ENCODE peak calls at places on chromosomes 12 and 14, in eight cellular contexts. One of them, this sample, is unnamed.

GRCh38 chr12:79665488-79665887 is 25.3 kb downstream of the PAWR start:
- DNase-seq in thyroid gland: no peak
- DNase-seq in body of pancreas: no peak
- DNase-seq in stomach: no peak
- DNase-seq in HCT116: no peak
- DNase-seq in heart left ventricle: no peak
- DNase-seq in H54: no peak
- DNase-seq in adrenal gland: no peak
- DNase-seq in this sample: no peak

GRCh38 chr12:113620437-113620976 is 148.8 kb upstream of the LHX5 start:
- DNase-seq in thyroid gland: no peak
- DNase-seq in body of pancreas: no peak
- DNase-seq in stomach: no peak
- DNase-seq in HCT116: no peak
- DNase-seq in heart left ventricle: no peak
- DNase-seq in H54: no peak
- DNase-seq in adrenal gland: no peak
- DNase-seq in this sample: no peak

GRCh38 chr14:81165188-81165587 is 55.6 kb downstream of the GTF2A1 start:
- DNase-seq in thyroid gland: no peak
- DNase-seq in body of pancreas: no peak
- DNase-seq in stomach: no peak
- DNase-seq in HCT116: no peak
- DNase-seq in heart left ventricle: no peak
- DNase-seq in H54: no peak
- DNase-seq in adrenal gland: no peak
- DNase-seq in this sample: no peak

GRCh38 chr14:23727566-23728335 is 91.6 kb downstream of the DHRS2 start:
- DNase-seq in thyroid gland: peak; percentile 28
- DNase-seq in body of pancreas: no peak
- DNase-seq in stomach: no peak
- DNase-seq in HCT116: peak; percentile 56
- DNase-seq in heart left ventricle: no peak
- DNase-seq in H54: peak; percentile 40
- DNase-seq in adrenal gland: peak; percentile 56
- DNase-seq in this sample: peak; percentile 56

GRCh38 chr12:69456239-69456638 is 13.9 kb upstream of the FRS2 start:
- DNase-seq in thyroid gland: no peak
- DNase-seq in body of pancreas: no peak
- DNase-seq in stomach: no peak
- DNase-seq in HCT116: no peak
- DNase-seq in heart left ventricle: no peak
- DNase-seq in H54: no peak
- DNase-seq in adrenal gland: no peak
- DNase-seq in this sample: no peak

GRCh38 chr12:102950107-102950949 is 7.1 kb upstream of the ASCL1 start:
- DNase-seq in thyroid gland: no peak
- DNase-seq in body of pancreas: peak; percentile 30
- DNase-seq in stomach: peak; percentile 45
- DNase-seq in HCT116: no peak
- DNase-seq in heart left ventricle: no peak
- DNase-seq in H54: no peak
- DNase-seq in adrenal gland: no peak
- DNase-seq in this sample: no peak

GRCh38 chr12:108446766-108447165 is 68.3 kb upstream of the FICD start:
- DNase-seq in thyroid gland: no peak
- DNase-seq in body of pancreas: no peak
- DNase-seq in stomach: no peak
- DNase-seq in HCT116: no peak
- DNase-seq in heart left ventricle: peak; percentile 40
- DNase-seq in H54: no peak
- DNase-seq in adrenal gland: no peak
- DNase-seq in this sample: no peak

GRCh38 chr12:92065018-92065499 is 80.6 kb downstream of the BTG1 start:
- DNase-seq in thyroid gland: no peak
- DNase-seq in body of pancreas: peak; percentile 90
- DNase-seq in stomach: peak; percentile 52
- DNase-seq in HCT116: no peak
- DNase-seq in heart left ventricle: no peak
- DNase-seq in H54: no peak
- DNase-seq in adrenal gland: peak; percentile 17
- DNase-seq in this sample: no peak

GRCh38 chr14:90632451-90632850 is 183.8 kb downstream of the TTC7B start:
- DNase-seq in thyroid gland: no peak
- DNase-seq in body of pancreas: no peak
- DNase-seq in stomach: no peak
- DNase-seq in HCT116: no peak
- DNase-seq in heart left ventricle: no peak
- DNase-seq in H54: no peak
- DNase-seq in adrenal gland: no peak
- DNase-seq in this sample: peak; percentile 23

GRCh38 chr12:98532687-98533304 is 17.4 kb downstream of the TMPO start:
- DNase-seq in thyroid gland: no peak
- DNase-seq in body of pancreas: no peak
- DNase-seq in stomach: no peak
- DNase-seq in HCT116: peak; percentile 60
- DNase-seq in heart left ventricle: no peak
- DNase-seq in H54: peak; percentile 15
- DNase-seq in adrenal gland: no peak
- DNase-seq in this sample: peak; percentile 78

GRCh38 chr12:26630546-26631027 is 202.4 kb downstream of the ITPR2 start:
- DNase-seq in thyroid gland: peak; percentile 25
- DNase-seq in body of pancreas: no peak
- DNase-seq in stomach: no peak
- DNase-seq in HCT116: no peak
- DNase-seq in heart left ventricle: no peak
- DNase-seq in H54: peak; percentile 14
- DNase-seq in adrenal gland: peak; percentile 69
- DNase-seq in this sample: no peak

GRCh38 chr14:96253140-96253539 is 2.9 kb upstream of the BDKRB1 start:
- DNase-seq in thyroid gland: no peak
- DNase-seq in body of pancreas: no peak
- DNase-seq in stomach: no peak
- DNase-seq in HCT116: no peak
- DNase-seq in heart left ventricle: no peak
- DNase-seq in H54: peak; percentile 78
- DNase-seq in adrenal gland: no peak
- DNase-seq in this sample: no peak

GRCh38 chr12:107329569-107330324 is 236.4 kb upstream of the CRY1 start:
- DNase-seq in thyroid gland: no peak
- DNase-seq in body of pancreas: no peak
- DNase-seq in stomach: no peak
- DNase-seq in HCT116: no peak
- DNase-seq in heart left ventricle: no peak
- DNase-seq in H54: no peak
- DNase-seq in adrenal gland: no peak
- DNase-seq in this sample: no peak

GRCh38 chr12:18888062-18888461 is 150.1 kb downstream of the CAPZA3 start:
- DNase-seq in thyroid gland: no peak
- DNase-seq in body of pancreas: no peak
- DNase-seq in stomach: no peak
- DNase-seq in HCT116: no peak
- DNase-seq in heart left ventricle: no peak
- DNase-seq in H54: no peak
- DNase-seq in adrenal gland: no peak
- DNase-seq in this sample: no peak

GRCh38 chr14:93957751-93958566 is 18.4 kb downstream of the ASB2 start:
- DNase-seq in thyroid gland: no peak
- DNase-seq in body of pancreas: no peak
- DNase-seq in stomach: no peak
- DNase-seq in HCT116: no peak
- DNase-seq in heart left ventricle: no peak
- DNase-seq in H54: no peak
- DNase-seq in adrenal gland: no peak
- DNase-seq in this sample: no peak

GRCh38 chr14:93960108-93960475 is 16.3 kb downstream of the ASB2 start:
- DNase-seq in thyroid gland: no peak
- DNase-seq in body of pancreas: no peak
- DNase-seq in stomach: no peak
- DNase-seq in HCT116: no peak
- DNase-seq in heart left ventricle: no peak
- DNase-seq in H54: no peak
- DNase-seq in adrenal gland: no peak
- DNase-seq in this sample: no peak

GRCh38 chr14:93960774-93961438 is 15.5 kb downstream of the ASB2 start:
- DNase-seq in thyroid gland: no peak
- DNase-seq in body of pancreas: no peak
- DNase-seq in stomach: no peak
- DNase-seq in HCT116: no peak
- DNase-seq in heart left ventricle: no peak
- DNase-seq in H54: no peak
- DNase-seq in adrenal gland: no peak
- DNase-seq in this sample: no peak

GRCh38 chr14:93958567-93959238 is 17.7 kb downstream of the ASB2 start:
- DNase-seq in thyroid gland: no peak
- DNase-seq in body of pancreas: no peak
- DNase-seq in stomach: no peak
- DNase-seq in HCT116: no peak
- DNase-seq in heart left ventricle: no peak
- DNase-seq in H54: no peak
- DNase-seq in adrenal gland: no peak
- DNase-seq in this sample: no peak

GRCh38 chr14:93959239-93960107 is 16.9 kb downstream of the ASB2 start:
- DNase-seq in thyroid gland: peak; percentile 32
- DNase-seq in body of pancreas: peak; percentile 79
- DNase-seq in stomach: peak; percentile 77
- DNase-seq in HCT116: peak; percentile 88
- DNase-seq in heart left ventricle: peak; percentile 59
- DNase-seq in H54: peak; percentile 90
- DNase-seq in adrenal gland: peak; percentile 92
- DNase-seq in this sample: no peak
- TF ChIP-seq POLR2A in thyroid gland: no peak
- TF ChIP-seq POLR2A in body of pancreas: no peak
- TF ChIP-seq POLR2A in stomach: no peak
- TF ChIP-seq POLR2A in HCT116: no peak
- TF ChIP-seq POLR2A in heart left ventricle: no peak
- TF ChIP-seq POLR2A in H54: no peak
- TF ChIP-seq POLR2A in adrenal gland: no peak
- TF ChIP-seq POLR2A in this sample: no peak

GRCh38 chr14:92665699-92666110 is 82.7 kb downstream of the LGMN start:
- DNase-seq in thyroid gland: no peak
- DNase-seq in body of pancreas: no peak
- DNase-seq in stomach: no peak
- DNase-seq in HCT116: no peak
- DNase-seq in heart left ventricle: no peak
- DNase-seq in H54: no peak
- DNase-seq in adrenal gland: no peak
- DNase-seq in this sample: peak; percentile 66
- TF ChIP-seq POLR2A in thyroid gland: no peak
- TF ChIP-seq POLR2A in body of pancreas: no peak
- TF ChIP-seq POLR2A in stomach: no peak
- TF ChIP-seq POLR2A in HCT116: no peak
- TF ChIP-seq POLR2A in heart left ventricle: no peak
- TF ChIP-seq POLR2A in H54: no peak
- TF ChIP-seq POLR2A in adrenal gland: no peak
- TF ChIP-seq POLR2A in this sample: peak; percentile 25

GRCh38 chr12:32535260-32535999 is 136.1 kb downstream of the FGD4 start:
- DNase-seq in thyroid gland: peak; percentile 92
- DNase-seq in body of pancreas: peak; percentile 95
- DNase-seq in stomach: peak; percentile 88
- DNase-seq in HCT116: no peak
- DNase-seq in heart left ventricle: peak; percentile 94
- DNase-seq in H54: peak; percentile 38
- DNase-seq in adrenal gland: peak; percentile 84
- DNase-seq in this sample: peak; percentile 15

GRCh38 chr12:32532951-32533350 is 133.6 kb downstream of the FGD4 start:
- DNase-seq in thyroid gland: no peak
- DNase-seq in body of pancreas: no peak
- DNase-seq in stomach: no peak
- DNase-seq in HCT116: no peak
- DNase-seq in heart left ventricle: no peak
- DNase-seq in H54: no peak
- DNase-seq in adrenal gland: no peak
- DNase-seq in this sample: no peak

GRCh38 chr12:32534698-32535097 is 135.3 kb downstream of the FGD4 start:
- DNase-seq in thyroid gland: no peak
- DNase-seq in body of pancreas: no peak
- DNase-seq in stomach: no peak
- DNase-seq in HCT116: no peak
- DNase-seq in heart left ventricle: no peak
- DNase-seq in H54: no peak
- DNase-seq in adrenal gland: no peak
- DNase-seq in this sample: no peak

GRCh38 chr12:32532415-32532814 is 133.1 kb downstream of the FGD4 start:
- DNase-seq in thyroid gland: no peak
- DNase-seq in body of pancreas: no peak
- DNase-seq in stomach: no peak
- DNase-seq in HCT116: no peak
- DNase-seq in heart left ventricle: no peak
- DNase-seq in H54: no peak
- DNase-seq in adrenal gland: no peak
- DNase-seq in this sample: no peak

DNA sequence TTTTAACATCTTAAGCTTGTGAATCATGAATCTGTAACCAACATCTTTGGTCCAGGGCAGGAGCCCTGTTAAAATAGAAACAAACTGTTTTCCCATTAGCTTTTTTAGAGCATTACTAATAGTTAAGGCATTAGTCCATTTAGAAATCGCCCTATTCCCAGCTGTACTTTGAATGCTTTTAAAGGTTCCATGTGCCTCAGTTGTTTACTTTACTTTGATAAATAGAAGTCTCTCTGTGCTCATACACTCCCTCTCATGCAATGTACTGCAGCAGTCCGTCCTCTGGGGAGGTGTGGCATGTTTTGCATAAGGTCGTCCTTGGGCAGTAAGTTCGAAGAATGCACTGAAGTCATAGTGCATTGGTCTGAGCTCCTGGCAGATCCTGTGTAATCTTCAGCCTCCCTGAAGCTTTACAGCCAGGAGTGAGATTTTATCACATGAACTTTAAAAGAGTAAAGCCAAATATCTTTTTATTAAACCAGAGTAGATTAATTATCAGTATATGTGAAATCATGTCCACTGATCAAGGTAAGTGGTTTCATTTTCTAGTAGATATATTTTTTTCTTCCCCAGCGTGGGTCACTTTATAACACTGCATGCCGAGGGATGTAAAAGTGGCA is 134.7 kb downstream of the FGD4 start:
- DNase-seq in thyroid gland: peak; percentile 67
- DNase-seq in body of pancreas: peak; percentile 81
- DNase-seq in stomach: peak; percentile 69
- DNase-seq in HCT116: peak; percentile 1
- DNase-seq in heart left ventricle: peak; percentile 60
- DNase-seq in H54: peak; percentile 55
- DNase-seq in adrenal gland: peak; percentile 69
- DNase-seq in this sample: no peak
- TF ChIP-seq POLR2A in thyroid gland: no peak
- TF ChIP-seq POLR2A in body of pancreas: peak; percentile 59
- TF ChIP-seq POLR2A in stomach: no peak
- TF ChIP-seq POLR2A in HCT116: no peak
- TF ChIP-seq POLR2A in heart left ventricle: no peak
- TF ChIP-seq POLR2A in H54: no peak
- TF ChIP-seq POLR2A in adrenal gland: no peak
- TF ChIP-seq POLR2A in this sample: no peak

DNA sequence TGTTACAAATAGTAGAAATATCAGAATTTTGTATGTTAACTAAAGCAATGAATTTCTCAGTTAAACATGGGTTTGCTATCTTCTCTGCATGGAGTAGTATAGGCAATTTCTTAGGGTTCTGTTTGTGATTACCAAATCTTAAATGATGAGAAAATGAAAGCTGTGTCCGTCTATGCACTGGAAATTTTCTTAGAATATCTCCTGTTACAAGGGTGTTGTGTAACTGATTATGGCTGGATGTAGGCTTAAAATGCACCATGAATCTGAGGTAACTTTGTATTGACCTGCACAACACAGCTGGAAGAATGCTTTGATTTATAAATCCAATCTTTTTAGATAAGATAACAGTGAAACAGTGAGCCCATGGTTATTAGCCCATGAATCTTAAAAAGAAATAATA is 17.8 kb downstream of the TRIP11 start:
- DNase-seq in thyroid gland: no peak
- DNase-seq in body of pancreas: no peak
- DNase-seq in stomach: no peak
- DNase-seq in HCT116: no peak
- DNase-seq in heart left ventricle: no peak
- DNase-seq in H54: no peak
- DNase-seq in adrenal gland: no peak
- DNase-seq in this sample: no peak
- TF ChIP-seq POLR2A in thyroid gland: no peak
- TF ChIP-seq POLR2A in body of pancreas: no peak
- TF ChIP-seq POLR2A in stomach: no peak
- TF ChIP-seq POLR2A in HCT116: no peak
- TF ChIP-seq POLR2A in heart left ventricle: no peak
- TF ChIP-seq POLR2A in H54: no peak
- TF ChIP-seq POLR2A in adrenal gland: no peak
- TF ChIP-seq POLR2A in this sample: no peak